ENCODE peak calls at places on chromosomes 12 and 14, in six cellular contexts. One of them, this sample, is unnamed.

GRCh38 chr12:114846771-114847170 is 162.8 kb upstream of the TBX3 start:
- DNase-seq in IMR-90: no peak
- DNase-seq in gastrocnemius medialis: no peak
- DNase-seq in tibial artery: no peak
- DNase-seq in right cardiac atrium: no peak
- DNase-seq in heart left ventricle: no peak
- DNase-seq in this sample: no peak

GRCh38 chr14:35369701-35370191 is 34.8 kb downstream of the NFKBIA start:
- DNase-seq in IMR-90: no peak
- DNase-seq in gastrocnemius medialis: no peak
- DNase-seq in tibial artery: no peak
- DNase-seq in right cardiac atrium: peak; percentile 35
- DNase-seq in heart left ventricle: no peak
- DNase-seq in this sample: no peak

GRCh38 chr14:33836203-33836894 is 114.5 kb downstream of the EGLN3 start:
- DNase-seq in IMR-90: no peak
- DNase-seq in gastrocnemius medialis: no peak
- DNase-seq in tibial artery: no peak
- DNase-seq in right cardiac atrium: no peak
- DNase-seq in heart left ventricle: no peak
- DNase-seq in this sample: no peak

GRCh38 chr14:29518335-29518734 is 409.3 kb downstream of the PRKD1 start:
- DNase-seq in IMR-90: peak; percentile 28
- DNase-seq in gastrocnemius medialis: no peak
- DNase-seq in tibial artery: no peak
- DNase-seq in right cardiac atrium: no peak
- DNase-seq in heart left ventricle: no peak
- DNase-seq in this sample: no peak

GRCh38 chr14:97218713-97219355 is 421.7 kb downstream of the VRK1 start:
- DNase-seq in IMR-90: no peak
- DNase-seq in gastrocnemius medialis: no peak
- DNase-seq in tibial artery: no peak
- DNase-seq in right cardiac atrium: no peak
- DNase-seq in heart left ventricle: no peak
- DNase-seq in this sample: no peak

GRCh38 chr12:106994579-106995220 is 7.8 kb upstream of the MTERF2 start:
- DNase-seq in IMR-90: peak; percentile 74
- DNase-seq in gastrocnemius medialis: no peak
- DNase-seq in tibial artery: no peak
- DNase-seq in right cardiac atrium: no peak
- DNase-seq in heart left ventricle: no peak
- DNase-seq in this sample: no peak

GRCh38 chr12:3967556-3968160 is 94.5 kb upstream of the PARP11 start:
- DNase-seq in IMR-90: no peak
- DNase-seq in gastrocnemius medialis: no peak
- DNase-seq in tibial artery: no peak
- DNase-seq in right cardiac atrium: no peak
- DNase-seq in heart left ventricle: no peak
- DNase-seq in this sample: no peak

GRCh38 chr12:68113644-68114043 is 45.9 kb downstream of the IFNG start:
- DNase-seq in IMR-90: no peak
- DNase-seq in gastrocnemius medialis: no peak
- DNase-seq in tibial artery: no peak
- DNase-seq in right cardiac atrium: no peak
- DNase-seq in heart left ventricle: no peak
- DNase-seq in this sample: peak; percentile 70

GRCh38 chr12:4438834-4439596 is 6.6 kb downstream of the FGF6 start:
- DNase-seq in IMR-90: no peak
- DNase-seq in gastrocnemius medialis: no peak
- DNase-seq in tibial artery: no peak
- DNase-seq in right cardiac atrium: no peak
- DNase-seq in heart left ventricle: no peak
- DNase-seq in this sample: no peak

GRCh38 chr12:32501835-32502333 is 102.5 kb downstream of the FGD4 start:
- DNase-seq in IMR-90: peak; percentile 81
- DNase-seq in gastrocnemius medialis: peak; percentile 52
- DNase-seq in tibial artery: no peak
- DNase-seq in right cardiac atrium: no peak
- DNase-seq in heart left ventricle: peak; percentile 22
- DNase-seq in this sample: no peak

GRCh38 chr12:6828671-6829531 is 694 bp downstream of the P3H3 start:
- DNase-seq in IMR-90: peak; percentile 50
- DNase-seq in gastrocnemius medialis: no peak
- DNase-seq in tibial artery: no peak
- DNase-seq in right cardiac atrium: no peak
- DNase-seq in heart left ventricle: no peak
- DNase-seq in this sample: peak; percentile 38

GRCh38 chr12:7797698-7798398 is 8.6 kb downstream of the NANOG start:
- DNase-seq in IMR-90: peak; percentile 3
- DNase-seq in gastrocnemius medialis: no peak
- DNase-seq in tibial artery: no peak
- DNase-seq in right cardiac atrium: no peak
- DNase-seq in heart left ventricle: no peak
- DNase-seq in this sample: no peak

GRCh38 chr12:54015210-54015931 is 6.6 kb downstream of the HOXC8 start:
- DNase-seq in IMR-90: no peak
- DNase-seq in gastrocnemius medialis: no peak
- DNase-seq in tibial artery: no peak
- DNase-seq in right cardiac atrium: no peak
- DNase-seq in heart left ventricle: no peak
- DNase-seq in this sample: no peak

GRCh38 chr12:34354239-34355200 is 332.2 kb downstream of the ALG10 start:
- DNase-seq in IMR-90: no peak
- DNase-seq in gastrocnemius medialis: no peak
- DNase-seq in tibial artery: no peak
- DNase-seq in right cardiac atrium: no peak
- DNase-seq in heart left ventricle: no peak
- DNase-seq in this sample: no peak
- H3K9me3 ChIP-seq in IMR-90: peaks cover 29% of the 10 kb centered on the region
- H3K9me3 ChIP-seq in gastrocnemius medialis: no peaks in the 10 kb centered on the region
- H3K9me3 ChIP-seq in tibial artery: peaks cover 32% of the 10 kb centered on the region
- H3K9me3 ChIP-seq in right cardiac atrium: no peaks in the 10 kb centered on the region
- H3K9me3 ChIP-seq in heart left ventricle: no peaks in the 10 kb centered on the region
- H3K9me3 ChIP-seq in this sample: no peaks in the 10 kb centered on the region

GRCh38 chr14:104985675-104986486 is at the start of gene CLBA1:
- DNase-seq in IMR-90: peak; percentile 87
- DNase-seq in gastrocnemius medialis: peak; percentile 84
- DNase-seq in tibial artery: peak; percentile 93
- DNase-seq in right cardiac atrium: peak; percentile 91
- DNase-seq in heart left ventricle: peak; percentile 91
- DNase-seq in this sample: peak; percentile 91
- H3K27ac ChIP-seq in IMR-90: no peak within 1 kb of the TSS
- H3K27ac ChIP-seq in gastrocnemius medialis: peak within 1 kb of the TSS; percentile 78
- H3K27ac ChIP-seq in tibial artery: peak within 1 kb of the TSS; percentile 76
- H3K27ac ChIP-seq in right cardiac atrium: no peak within 1 kb of the TSS
- H3K27ac ChIP-seq in heart left ventricle: peak within 1 kb of the TSS; percentile 85
- H3K27ac ChIP-seq in this sample: peak within 1 kb of the TSS; percentile 67

GRCh38 chr12:93231938-93232337 is 145.8 kb upstream of the NUDT4 start:
- DNase-seq in IMR-90: no peak
- DNase-seq in gastrocnemius medialis: no peak
- DNase-seq in tibial artery: no peak
- DNase-seq in right cardiac atrium: no peak
- DNase-seq in heart left ventricle: no peak
- DNase-seq in this sample: no peak

GRCh38 chr12:93234641-93235040 is 143.1 kb upstream of the NUDT4 start:
- DNase-seq in IMR-90: no peak
- DNase-seq in gastrocnemius medialis: no peak
- DNase-seq in tibial artery: no peak
- DNase-seq in right cardiac atrium: no peak
- DNase-seq in heart left ventricle: no peak
- DNase-seq in this sample: no peak

GRCh38 chr12:93237235-93237915 is 140.3 kb upstream of the NUDT4 start:
- DNase-seq in IMR-90: no peak
- DNase-seq in gastrocnemius medialis: peak; percentile 77
- DNase-seq in tibial artery: peak; percentile 94
- DNase-seq in right cardiac atrium: peak; percentile 52
- DNase-seq in heart left ventricle: no peak
- DNase-seq in this sample: no peak

GRCh38 chr12:93230311-93230689 is 147.4 kb upstream of the NUDT4 start:
- DNase-seq in IMR-90: peak; percentile 21
- DNase-seq in gastrocnemius medialis: no peak
- DNase-seq in tibial artery: no peak
- DNase-seq in right cardiac atrium: no peak
- DNase-seq in heart left ventricle: no peak
- DNase-seq in this sample: no peak

DNA sequence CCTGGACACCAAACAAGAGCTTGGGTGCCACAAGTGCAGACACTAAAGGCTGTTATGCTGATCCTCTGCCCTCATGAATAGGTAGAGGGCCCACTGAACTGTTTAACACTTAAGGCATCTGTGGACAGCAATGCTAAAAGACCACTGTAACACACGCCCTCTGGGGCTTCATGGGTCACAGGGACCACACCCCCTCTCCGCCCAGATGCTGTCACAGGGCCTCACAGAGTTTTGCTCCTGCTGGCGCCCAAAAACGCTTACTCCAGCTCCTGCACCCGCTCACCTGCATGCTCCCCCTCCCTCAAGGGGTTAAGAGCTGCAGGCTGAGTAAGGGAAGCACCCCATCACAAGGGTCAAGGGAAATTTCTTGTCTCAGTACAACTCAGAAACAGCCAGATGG is 141.8 kb upstream of the NUDT4 start:
- DNase-seq in IMR-90: no peak
- DNase-seq in gastrocnemius medialis: no peak
- DNase-seq in tibial artery: no peak
- DNase-seq in right cardiac atrium: no peak
- DNase-seq in heart left ventricle: no peak
- DNase-seq in this sample: no peak
- H3K9me3 ChIP-seq in IMR-90: peaks cover 2% of the 10 kb centered on the region
- H3K9me3 ChIP-seq in gastrocnemius medialis: no peaks in the 10 kb centered on the region
- H3K9me3 ChIP-seq in tibial artery: no peaks in the 10 kb centered on the region
- H3K9me3 ChIP-seq in right cardiac atrium: no peaks in the 10 kb centered on the region
- H3K9me3 ChIP-seq in heart left ventricle: no peaks in the 10 kb centered on the region
- H3K9me3 ChIP-seq in this sample: no peaks in the 10 kb centered on the region

GRCh38 chr14:73728106-73729014 is 14.2 kb upstream of the PNMA1 start:
- DNase-seq in IMR-90: peak; percentile 63
- DNase-seq in gastrocnemius medialis: peak; percentile 83
- DNase-seq in tibial artery: peak; percentile 89
- DNase-seq in right cardiac atrium: peak; percentile 87
- DNase-seq in heart left ventricle: peak; percentile 88
- DNase-seq in this sample: peak; percentile 84
- H3K27ac ChIP-seq in IMR-90: peak overlapping the region; percentile 35
- H3K27ac ChIP-seq in gastrocnemius medialis: peak overlapping the region; percentile 94
- H3K27ac ChIP-seq in tibial artery: peak overlapping the region; percentile 9
- H3K27ac ChIP-seq in right cardiac atrium: peak overlapping the region; percentile 2
- H3K27ac ChIP-seq in heart left ventricle: peak overlapping the region; percentile 22
- H3K27ac ChIP-seq in this sample: peak overlapping the region; percentile 57

DNA sequence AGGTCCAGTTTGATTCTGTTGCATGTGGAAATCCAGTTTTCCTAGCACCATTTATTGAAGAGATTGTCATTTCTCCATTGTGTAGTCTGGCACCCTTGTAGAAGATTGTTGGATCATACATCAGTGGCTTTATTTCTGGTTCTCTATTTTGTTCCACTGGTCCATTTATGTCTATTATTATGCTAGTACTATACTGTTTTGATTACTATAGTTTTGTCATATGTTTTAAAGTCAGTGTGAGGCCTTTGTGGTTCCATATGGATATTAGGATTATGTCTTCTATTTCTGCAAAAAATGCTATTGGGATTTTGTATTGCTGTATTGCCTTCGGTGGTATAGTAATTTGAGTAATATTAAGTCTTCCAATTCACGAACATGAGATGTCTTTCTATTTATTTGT is 51.4 kb downstream of the LEMD3 start:
- DNase-seq in IMR-90: no peak
- DNase-seq in gastrocnemius medialis: no peak
- DNase-seq in tibial artery: no peak
- DNase-seq in right cardiac atrium: no peak
- DNase-seq in heart left ventricle: no peak
- DNase-seq in this sample: no peak
- H3K9me3 ChIP-seq in IMR-90: peaks cover 4% of the 10 kb centered on the region
- H3K9me3 ChIP-seq in gastrocnemius medialis: peaks cover 3% of the 10 kb centered on the region
- H3K9me3 ChIP-seq in tibial artery: peaks cover 14% of the 10 kb centered on the region
- H3K9me3 ChIP-seq in right cardiac atrium: no peaks in the 10 kb centered on the region
- H3K9me3 ChIP-seq in heart left ventricle: no peaks in the 10 kb centered on the region
- H3K9me3 ChIP-seq in this sample: peaks cover 14% of the 10 kb centered on the region

DNA sequence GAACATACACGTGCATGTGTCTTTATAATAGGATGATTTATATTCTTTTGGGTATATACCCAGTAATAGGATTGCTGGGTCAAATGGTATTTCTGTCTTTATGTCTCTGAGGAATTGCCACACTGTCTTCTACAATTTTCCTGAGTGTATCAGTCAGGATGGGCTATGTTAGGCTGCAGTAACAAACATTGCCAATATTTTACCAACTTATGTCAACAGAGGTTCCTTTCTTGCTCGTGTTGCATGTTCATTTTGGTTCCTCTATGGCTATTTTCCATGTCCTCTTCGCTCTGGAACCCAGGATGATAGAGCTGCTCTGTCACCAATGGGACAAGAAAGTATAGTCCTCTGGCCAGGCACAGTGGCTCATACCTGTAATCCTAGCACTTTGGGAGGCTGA is 86.7 kb downstream of the ZNF664 start:
- DNase-seq in IMR-90: no peak
- DNase-seq in gastrocnemius medialis: no peak
- DNase-seq in tibial artery: no peak
- DNase-seq in right cardiac atrium: no peak
- DNase-seq in heart left ventricle: no peak
- DNase-seq in this sample: no peak
- H3K27ac ChIP-seq in IMR-90: no peak overlapping the region
- H3K27ac ChIP-seq in gastrocnemius medialis: no peak overlapping the region
- H3K27ac ChIP-seq in tibial artery: no peak overlapping the region
- H3K27ac ChIP-seq in right cardiac atrium: no peak overlapping the region
- H3K27ac ChIP-seq in heart left ventricle: no peak overlapping the region
- H3K27ac ChIP-seq in this sample: no peak overlapping the region